ENCODE peak calls at places on chromosome 1, in eight cellular contexts. N is stimulated activated CD8-positive, alpha-beta memory T cell treated with anti-CD3 and anti-CD28 coated beads, Interleukin-4, amount 100 ng/mL, for 1 hour; T is AG04450; F is effector CD4-positive, alpha-beta T cell; G is GM23248; W is mucosa of gallbladder; D is tibial nerve; Y is NCI-H1105. L is an unnamed sample.

GRCh38 chr1:198734323-198735008 is 95.6 kb downstream of the PTPRC start:
- DNase-seq in Y (no peak), T (no peak), G (no peak), W (no peak), N (no peak), D (no peak), F (no peak), L (no peak)

GRCh38 chr1:183228650-183229220 is 42.7 kb downstream of the LAMC2 start:
- DNase-seq in Y (no peak), D (no peak), N (no peak), W (no peak), T (no peak), G (no peak), F (no peak), L (no peak)

GRCh38 chr1:150683914-150684313 is 13.0 kb downstream of the GOLPH3L start:
- DNase-seq in N (no peak), G (no peak), T (no peak), Y (no peak), D (no peak), W (no peak), F (no peak), L (no peak)

GRCh38 chr1:208455821-208456220 is 211.6 kb upstream of the PLXNA2 start:
- DNase-seq in G (peak; percentile 51), W (no peak), Y (no peak), T (no peak), F (no peak), N (no peak), D (no peak), L (no peak)

GRCh38 chr1:114033219-114033706 is 54.0 kb downstream of the OLFML3 start:
- DNase-seq in W (no peak), N (no peak), Y (no peak), G (peak; percentile 56), F (no peak), D (no peak), T (no peak), L (no peak)

GRCh38 chr1:205537386-205538018 is 33.0 kb downstream of the CDK18 start:
- DNase-seq in T (no peak), Y (no peak), F (no peak), N (no peak), D (no peak), W (no peak), G (peak; percentile 58), L (no peak)

GRCh38 chr1:38153426-38154088 is 107.0 kb upstream of the POU3F1 start:
- DNase-seq in F (no peak), N (no peak), D (no peak), G (no peak), W (no peak), Y (peak; percentile 15), T (no peak), L (no peak)

GRCh38 chr1:63343922-63344321 is 21.6 kb downstream of the FOXD3 start:
- DNase-seq in D (no peak), T (no peak), N (no peak), W (no peak), Y (no peak), G (no peak), F (no peak), L (no peak)

GRCh38 chr1:19610282-19610978 is 33.7 kb upstream of the NBL1 start:
- DNase-seq in N (no peak), Y (no peak), W (no peak), F (no peak), D (no peak), T (no peak), G (peak; percentile 52), L (no peak)

GRCh38 chr1:148388260-148389026 is 94.7 kb downstream of the PPIAL4G start:
- DNase-seq in N (peak; percentile 60), G (peak; percentile 96), D (peak; percentile 74), W (peak; percentile 91), Y (no peak), F (peak; percentile 78), T (peak; percentile 21), L (peak; percentile 94)

GRCh38 chr1:206521002-206521585 is 13.8 kb downstream of the RASSF5 start:
- DNase-seq in W (peak; percentile 84), D (no peak), Y (no peak), G (no peak), T (no peak), F (no peak), N (no peak), L (no peak)

GRCh38 chr1:22376976-22377375 is 74.7 kb upstream of the ZBTB40 start:
- DNase-seq in T (no peak), G (peak; percentile 19), W (no peak), F (no peak), D (no peak), Y (no peak), N (no peak), L (no peak)